ENCODE peak calls at places on chromosomes 5 and 9, in five cellular contexts. One of them, this sample, is unnamed.

GRCh38 chr5:57004800-57005199 is 52.9 kb upstream of the MIER3 start:
- DNase-seq in HuH-7: no peak
- DNase-seq in H7: no peak
- DNase-seq in brain pericyte: no peak
- DNase-seq in LoVo: peak; percentile 92
- DNase-seq in this sample: no peak

GRCh38 chr5:41636605-41637004 is 126.2 kb upstream of the PLCXD3 start:
- DNase-seq in HuH-7: peak; percentile 24
- DNase-seq in H7: peak; percentile 4
- DNase-seq in brain pericyte: no peak
- DNase-seq in LoVo: no peak
- DNase-seq in this sample: no peak

GRCh38 chr5:180791611-180792213 is 10.9 kb downstream of the MGAT1 start:
- DNase-seq in HuH-7: no peak
- DNase-seq in H7: no peak
- DNase-seq in brain pericyte: no peak
- DNase-seq in LoVo: no peak
- DNase-seq in this sample: no peak

GRCh38 chr9:98929866-98930265 is 13.8 kb upstream of the COL15A1 start:
- DNase-seq in HuH-7: no peak
- DNase-seq in H7: no peak
- DNase-seq in brain pericyte: peak; percentile 63
- DNase-seq in LoVo: no peak
- DNase-seq in this sample: no peak

GRCh38 chr9:131500939-131501541 is 1.7 kb upstream of the POMT1 start:
- DNase-seq in HuH-7: no peak
- DNase-seq in H7: no peak
- DNase-seq in brain pericyte: no peak
- DNase-seq in LoVo: peak; percentile 66
- DNase-seq in this sample: no peak

GRCh38 chr9:124306098-124306735 is 48.5 kb downstream of the NEK6 start:
- DNase-seq in HuH-7: no peak
- DNase-seq in H7: no peak
- DNase-seq in brain pericyte: no peak
- DNase-seq in LoVo: no peak
- DNase-seq in this sample: no peak

GRCh38 chr5:67221487-67222242 is 25.1 kb upstream of the CD180 start:
- DNase-seq in HuH-7: no peak
- DNase-seq in H7: no peak
- DNase-seq in brain pericyte: no peak
- DNase-seq in LoVo: no peak
- DNase-seq in this sample: no peak

GRCh38 chr5:8060235-8061139 is 191.5 kb downstream of the MTRR start:
- DNase-seq in HuH-7: no peak
- DNase-seq in H7: no peak
- DNase-seq in brain pericyte: no peak
- DNase-seq in LoVo: no peak
- DNase-seq in this sample: no peak

GRCh38 chr5:34548086-34548403 is 108.1 kb upstream of the RAI14 start:
- DNase-seq in HuH-7: no peak
- DNase-seq in H7: no peak
- DNase-seq in brain pericyte: no peak
- DNase-seq in LoVo: no peak
- DNase-seq in this sample: no peak

GRCh38 chr5:37792976-37793328 is 46.9 kb downstream of the GDNF start:
- DNase-seq in HuH-7: no peak
- DNase-seq in H7: no peak
- DNase-seq in brain pericyte: no peak
- DNase-seq in LoVo: no peak
- DNase-seq in this sample: no peak

GRCh38 chr5:55232985-55233928 is at the start of gene CCNO:
- DNase-seq in HuH-7: no peak
- DNase-seq in H7: peak; percentile 95
- DNase-seq in brain pericyte: no peak
- DNase-seq in LoVo: peak; percentile 92
- DNase-seq in this sample: no peak

GRCh38 chr9:19641046-19641445 is 147.8 kb downstream of the SLC24A2 start:
- DNase-seq in HuH-7: no peak
- DNase-seq in H7: peak; percentile 25
- DNase-seq in brain pericyte: no peak
- DNase-seq in LoVo: no peak
- DNase-seq in this sample: no peak

GRCh38 chr5:76838481-76839261 is 11.1 kb upstream of the S100Z start:
- DNase-seq in HuH-7: no peak
- DNase-seq in H7: no peak
- DNase-seq in brain pericyte: no peak
- DNase-seq in LoVo: peak; percentile 81
- DNase-seq in this sample: no peak

GRCh38 chr5:98308960-98309359 is 464.5 kb upstream of the RGMB start:
- DNase-seq in HuH-7: no peak
- DNase-seq in H7: no peak
- DNase-seq in brain pericyte: no peak
- DNase-seq in LoVo: no peak
- DNase-seq in this sample: no peak

GRCh38 chr9:120708526-120709224 is 5.6 kb downstream of the MEGF9 start:
- DNase-seq in HuH-7: no peak
- DNase-seq in H7: no peak
- DNase-seq in brain pericyte: no peak
- DNase-seq in LoVo: no peak
- DNase-seq in this sample: no peak

GRCh38 chr9:88678431-88678830 is 143.5 kb downstream of the NXNL2 start:
- DNase-seq in HuH-7: no peak
- DNase-seq in H7: no peak
- DNase-seq in brain pericyte: no peak
- DNase-seq in LoVo: no peak
- DNase-seq in this sample: no peak

GRCh38 chr9:105355810-105356209 is 92.0 kb upstream of the FSD1L start:
- DNase-seq in HuH-7: no peak
- DNase-seq in H7: no peak
- DNase-seq in brain pericyte: no peak
- DNase-seq in LoVo: no peak
- DNase-seq in this sample: no peak

GRCh38 chr5:402615-403359 is 40.2 kb upstream of the EXOC3 start:
- DNase-seq in HuH-7: no peak
- DNase-seq in H7: peak; percentile 18
- DNase-seq in brain pericyte: no peak
- DNase-seq in LoVo: no peak
- DNase-seq in this sample: no peak

GRCh38 chr5:131261483-131261882 is 2.4 kb upstream of the CDC42SE2 start:
- DNase-seq in HuH-7: no peak
- DNase-seq in H7: no peak
- DNase-seq in brain pericyte: no peak
- DNase-seq in LoVo: no peak
- DNase-seq in this sample: no peak

GRCh38 chr9:130255638-130255930 is 10.0 kb upstream of the HMCN2 start:
- DNase-seq in HuH-7: no peak
- DNase-seq in H7: no peak
- DNase-seq in brain pericyte: no peak
- DNase-seq in LoVo: no peak
- DNase-seq in this sample: no peak

GRCh38 chr9:82346040-82346439 is 357.5 kb downstream of the SPATA31D1 start:
- DNase-seq in HuH-7: no peak
- DNase-seq in H7: no peak
- DNase-seq in brain pericyte: no peak
- DNase-seq in LoVo: no peak
- DNase-seq in this sample: no peak

GRCh38 chr9:121809356-121810050 is 158.1 kb downstream of the DAB2IP start:
- DNase-seq in HuH-7: no peak
- DNase-seq in H7: peak; percentile 30
- DNase-seq in brain pericyte: no peak
- DNase-seq in LoVo: no peak
- DNase-seq in this sample: no peak

GRCh38 chr5:110062246-110062645 is 372.5 kb downstream of the MAN2A1 start:
- DNase-seq in HuH-7: no peak
- DNase-seq in H7: no peak
- DNase-seq in brain pericyte: no peak
- DNase-seq in LoVo: no peak
- DNase-seq in this sample: no peak

GRCh38 chr5:131746423-131746822 is 50.4 kb downstream of the FNIP1 start:
- DNase-seq in HuH-7: no peak
- DNase-seq in H7: no peak
- DNase-seq in brain pericyte: no peak
- DNase-seq in LoVo: no peak
- DNase-seq in this sample: no peak

GRCh38 chr9:121744002-121744686 is 92.7 kb downstream of the DAB2IP start:
- DNase-seq in HuH-7: peak; percentile 87
- DNase-seq in H7: peak; percentile 83
- DNase-seq in brain pericyte: no peak
- DNase-seq in LoVo: no peak
- DNase-seq in this sample: no peak

GRCh38 chr5:154095819-154096380 is 57.1 kb downstream of the MFAP3 start:
- DNase-seq in HuH-7: no peak
- DNase-seq in H7: no peak
- DNase-seq in brain pericyte: no peak
- DNase-seq in LoVo: no peak
- DNase-seq in this sample: no peak

GRCh38 chr9:134324359-134325095 is 1.7 kb upstream of the RXRA start:
- DNase-seq in HuH-7: no peak
- DNase-seq in H7: no peak
- DNase-seq in brain pericyte: no peak
- DNase-seq in LoVo: no peak
- DNase-seq in this sample: no peak

GRCh38 chr9:33230756-33231691 is 8.9 kb upstream of the SPINK4 start:
- DNase-seq in HuH-7: no peak
- DNase-seq in H7: no peak
- DNase-seq in brain pericyte: no peak
- DNase-seq in LoVo: peak; percentile 78
- DNase-seq in this sample: no peak

GRCh38 chr5:158725223-158725825 is 374.4 kb downstream of the EBF1 start:
- DNase-seq in HuH-7: no peak
- DNase-seq in H7: no peak
- DNase-seq in brain pericyte: no peak
- DNase-seq in LoVo: no peak
- DNase-seq in this sample: no peak

GRCh38 chr5:102200861-102201260 is 95.2 kb downstream of the SLCO4C1 start:
- DNase-seq in HuH-7: no peak
- DNase-seq in H7: no peak
- DNase-seq in brain pericyte: no peak
- DNase-seq in LoVo: no peak
- DNase-seq in this sample: no peak

GRCh38 chr9:108275906-108276305 is 579.9 kb downstream of the ACTL7B start:
- DNase-seq in HuH-7: no peak
- DNase-seq in H7: no peak
- DNase-seq in brain pericyte: no peak
- DNase-seq in LoVo: no peak
- DNase-seq in this sample: no peak

GRCh38 chr9:100396769-100397168 is 30.2 kb upstream of the MSANTD3 start:
- DNase-seq in HuH-7: no peak
- DNase-seq in H7: no peak
- DNase-seq in brain pericyte: no peak
- DNase-seq in LoVo: no peak
- DNase-seq in this sample: no peak

GRCh38 chr9:93299418-93300174 is 115.7 kb downstream of the WNK2 start:
- DNase-seq in HuH-7: peak; percentile 7
- DNase-seq in H7: peak; percentile 60
- DNase-seq in brain pericyte: no peak
- DNase-seq in LoVo: no peak
- DNase-seq in this sample: no peak

GRCh38 chr5:143717400-143717799 is 94.6 kb upstream of the HMHB1 start:
- DNase-seq in HuH-7: no peak
- DNase-seq in H7: no peak
- DNase-seq in brain pericyte: no peak
- DNase-seq in LoVo: no peak
- DNase-seq in this sample: no peak

This sample was measured in stimulated activated CD8-positive, alpha-beta memory T cell treated with anti-CD3 and anti-CD28 coated beads, Interleukin-7, amount 100 ng/mL, for 1 hour.